ENCODE peak calls at places on chromosomes 5 and 9, in eight cellular contexts. One of them, this sample, is unnamed.

GRCh38 chr5:113817683-113818082 is 304.2 kb downstream of the YTHDC2 start:
- DNase-seq in A549: no peak
- DNase-seq in K562: no peak
- DNase-seq in breast epithelium: no peak
- DNase-seq in HCT116: no peak
- DNase-seq in Peyer's patch: no peak
- DNase-seq in stomach: no peak
- DNase-seq in lower leg skin: no peak
- DNase-seq in this sample: no peak

GRCh38 chr5:130024006-130024405 is 119.7 kb downstream of the CHSY3 start:
- DNase-seq in A549: no peak
- DNase-seq in K562: no peak
- DNase-seq in breast epithelium: no peak
- DNase-seq in HCT116: no peak
- DNase-seq in Peyer's patch: no peak
- DNase-seq in stomach: no peak
- DNase-seq in lower leg skin: no peak
- DNase-seq in this sample: no peak

GRCh38 chr9:107931071-107931715 is 441.6 kb upstream of the KLF4 start:
- DNase-seq in A549: no peak
- DNase-seq in K562: no peak
- DNase-seq in breast epithelium: no peak
- DNase-seq in HCT116: no peak
- DNase-seq in Peyer's patch: no peak
- DNase-seq in stomach: no peak
- DNase-seq in lower leg skin: no peak
- DNase-seq in this sample: no peak

GRCh38 chr5:178385472-178385853 is 152.9 kb upstream of the PHYKPL start:
- DNase-seq in A549: peak; percentile 16
- DNase-seq in K562: no peak
- DNase-seq in breast epithelium: no peak
- DNase-seq in HCT116: no peak
- DNase-seq in Peyer's patch: no peak
- DNase-seq in stomach: no peak
- DNase-seq in lower leg skin: no peak
- DNase-seq in this sample: no peak

GRCh38 chr9:134403682-134404301 is 77.5 kb downstream of the RXRA start:
- DNase-seq in A549: no peak
- DNase-seq in K562: no peak
- DNase-seq in breast epithelium: no peak
- DNase-seq in HCT116: no peak
- DNase-seq in Peyer's patch: peak; percentile 80
- DNase-seq in stomach: peak; percentile 63
- DNase-seq in lower leg skin: peak; percentile 73
- DNase-seq in this sample: peak; percentile 58

GRCh38 chr5:95940758-95941682 is 20.6 kb downstream of the ELL2 start:
- DNase-seq in A549: no peak
- DNase-seq in K562: no peak
- DNase-seq in breast epithelium: no peak
- DNase-seq in HCT116: no peak
- DNase-seq in Peyer's patch: no peak
- DNase-seq in stomach: no peak
- DNase-seq in lower leg skin: no peak
- DNase-seq in this sample: no peak

GRCh38 chr9:91433180-91433579 is 9.5 kb upstream of the NFIL3 start:
- DNase-seq in A549: peak; percentile 91
- DNase-seq in K562: no peak
- DNase-seq in breast epithelium: no peak
- DNase-seq in HCT116: peak; percentile 78
- DNase-seq in Peyer's patch: no peak
- DNase-seq in stomach: no peak
- DNase-seq in lower leg skin: no peak
- DNase-seq in this sample: peak; percentile 24

GRCh38 chr5:86320266-86320665 is 297.5 kb upstream of the COX7C start:
- DNase-seq in A549: peak; percentile 9
- DNase-seq in K562: no peak
- DNase-seq in breast epithelium: no peak
- DNase-seq in HCT116: no peak
- DNase-seq in Peyer's patch: no peak
- DNase-seq in stomach: no peak
- DNase-seq in lower leg skin: no peak
- DNase-seq in this sample: no peak

GRCh38 chr5:137619191-137619870 is 116.6 kb downstream of the KLHL3 start:
- DNase-seq in A549: no peak
- DNase-seq in K562: no peak
- DNase-seq in breast epithelium: no peak
- DNase-seq in HCT116: no peak
- DNase-seq in Peyer's patch: no peak
- DNase-seq in stomach: no peak
- DNase-seq in lower leg skin: no peak
- DNase-seq in this sample: no peak

GRCh38 chr5:140243855-140244254 is 59.0 kb downstream of the PFDN1 start:
- DNase-seq in A549: no peak
- DNase-seq in K562: no peak
- DNase-seq in breast epithelium: no peak
- DNase-seq in HCT116: no peak
- DNase-seq in Peyer's patch: peak; percentile 48
- DNase-seq in stomach: peak; percentile 91
- DNase-seq in lower leg skin: no peak
- DNase-seq in this sample: no peak

GRCh38 chr9:34374905-34375552 is 1.7 kb downstream of the MYORG start:
- DNase-seq in A549: peak; percentile 63
- DNase-seq in K562: no peak
- DNase-seq in breast epithelium: no peak
- DNase-seq in HCT116: no peak
- DNase-seq in Peyer's patch: peak; percentile 88
- DNase-seq in stomach: peak; percentile 73
- DNase-seq in lower leg skin: no peak
- DNase-seq in this sample: no peak

GRCh38 chr9:81268048-81268447 is 421.3 kb downstream of the TLE1 start:
- DNase-seq in A549: no peak
- DNase-seq in K562: no peak
- DNase-seq in breast epithelium: no peak
- DNase-seq in HCT116: no peak
- DNase-seq in Peyer's patch: no peak
- DNase-seq in stomach: no peak
- DNase-seq in lower leg skin: no peak
- DNase-seq in this sample: no peak

GRCh38 chr9:137369911-137370630 is 52.9 kb downstream of the EXD3 start:
- DNase-seq in A549: no peak
- DNase-seq in K562: no peak
- DNase-seq in breast epithelium: no peak
- DNase-seq in HCT116: no peak
- DNase-seq in Peyer's patch: no peak
- DNase-seq in stomach: no peak
- DNase-seq in lower leg skin: no peak
- DNase-seq in this sample: no peak

GRCh38 chr5:16546712-16547111 is 70.1 kb downstream of the RETREG1 start:
- DNase-seq in A549: no peak
- DNase-seq in K562: no peak
- DNase-seq in breast epithelium: no peak
- DNase-seq in HCT116: no peak
- DNase-seq in Peyer's patch: no peak
- DNase-seq in stomach: no peak
- DNase-seq in lower leg skin: no peak
- DNase-seq in this sample: no peak

GRCh38 chr9:101999441-101999840 is 261.0 kb upstream of the GRIN3A start:
- DNase-seq in A549: no peak
- DNase-seq in K562: no peak
- DNase-seq in breast epithelium: no peak
- DNase-seq in HCT116: no peak
- DNase-seq in Peyer's patch: no peak
- DNase-seq in stomach: no peak
- DNase-seq in lower leg skin: no peak
- DNase-seq in this sample: no peak

DNA sequence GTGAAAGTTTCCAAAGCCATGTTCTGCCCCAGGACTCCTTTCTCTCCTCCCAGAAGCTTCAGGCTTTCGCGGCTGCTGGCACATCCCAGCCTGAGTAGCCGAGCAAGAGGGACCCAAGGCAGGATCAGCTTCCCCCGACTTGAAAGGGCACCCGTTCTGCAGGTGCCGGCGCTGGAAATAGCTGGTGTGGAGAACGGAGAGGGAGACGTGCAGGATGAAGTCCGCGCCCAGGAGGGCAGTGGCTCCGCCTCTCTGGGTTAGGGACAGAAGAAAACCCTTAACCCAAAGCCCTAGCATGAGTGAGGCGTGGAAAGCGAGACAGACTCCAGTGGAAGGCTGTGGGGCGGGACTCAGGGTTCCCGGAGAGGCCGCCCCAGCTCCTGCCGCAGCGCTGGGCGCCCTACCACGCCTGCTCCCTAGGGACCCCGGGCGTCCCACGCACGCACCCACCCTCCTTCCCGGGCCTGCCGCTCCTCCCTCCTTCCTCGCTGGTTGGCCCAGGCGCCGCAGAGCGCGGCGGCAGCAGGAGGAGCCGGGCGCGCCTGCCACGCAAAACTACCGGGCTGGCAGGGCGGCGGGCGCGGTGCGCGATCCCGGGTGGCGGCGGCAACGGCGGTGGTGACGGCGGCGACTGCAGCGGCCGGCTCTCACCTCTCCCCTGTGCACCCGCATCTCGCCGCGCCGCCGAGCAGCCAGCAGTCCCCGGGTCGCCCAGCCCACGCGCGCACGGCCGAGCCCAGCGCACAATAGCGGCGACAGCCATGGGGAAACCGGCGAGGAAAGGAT is at the start of gene SLC1A1:
- DNase-seq in A549: peak; percentile 52
- DNase-seq in K562: no peak
- DNase-seq in breast epithelium: peak; percentile 57
- DNase-seq in HCT116: peak; percentile 43
- DNase-seq in Peyer's patch: peak; percentile 89
- DNase-seq in stomach: peak; percentile 73
- DNase-seq in lower leg skin: peak; percentile 37
- DNase-seq in this sample: no peak
- TF ChIP-seq POLR2A in A549: peak; percentile 41
- TF ChIP-seq POLR2A in K562: no peak
- TF ChIP-seq POLR2A in breast epithelium: no peak
- TF ChIP-seq POLR2A in HCT116: no peak
- TF ChIP-seq POLR2A in Peyer's patch: peak; percentile 81
- TF ChIP-seq POLR2A in stomach: no peak
- TF ChIP-seq POLR2A in lower leg skin: no peak
- TF ChIP-seq POLR2A in this sample: no peak

GRCh38 chr5:136051486-136052220 is 22.9 kb downstream of the TGFBI start:
- DNase-seq in A549: no peak
- DNase-seq in K562: no peak
- DNase-seq in breast epithelium: no peak
- DNase-seq in HCT116: no peak
- DNase-seq in Peyer's patch: peak; percentile 29
- DNase-seq in stomach: no peak
- DNase-seq in lower leg skin: no peak
- DNase-seq in this sample: no peak

GRCh38 chr5:136054133-136054996 is 25.6 kb downstream of the TGFBI start:
- DNase-seq in A549: no peak
- DNase-seq in K562: no peak
- DNase-seq in breast epithelium: no peak
- DNase-seq in HCT116: no peak
- DNase-seq in Peyer's patch: peak; percentile 32
- DNase-seq in stomach: no peak
- DNase-seq in lower leg skin: peak; percentile 58
- DNase-seq in this sample: no peak

GRCh38 chr5:136055612-136056302 is 27.0 kb downstream of the TGFBI start:
- DNase-seq in A549: no peak
- DNase-seq in K562: no peak
- DNase-seq in breast epithelium: no peak
- DNase-seq in HCT116: no peak
- DNase-seq in Peyer's patch: peak; percentile 38
- DNase-seq in stomach: no peak
- DNase-seq in lower leg skin: no peak
- DNase-seq in this sample: no peak

GRCh38 chr5:136052692-136053335 is 24.0 kb downstream of the TGFBI start:
- DNase-seq in A549: no peak
- DNase-seq in K562: no peak
- DNase-seq in breast epithelium: no peak
- DNase-seq in HCT116: no peak
- DNase-seq in Peyer's patch: peak; percentile 44
- DNase-seq in stomach: no peak
- DNase-seq in lower leg skin: no peak
- DNase-seq in this sample: no peak

GRCh38 chr5:136053336-136054121 is 24.7 kb downstream of the TGFBI start:
- DNase-seq in A549: peak; percentile 95
- DNase-seq in K562: peak; percentile 21
- DNase-seq in breast epithelium: no peak
- DNase-seq in HCT116: peak; percentile 76
- DNase-seq in Peyer's patch: peak; percentile 53
- DNase-seq in stomach: no peak
- DNase-seq in lower leg skin: peak; percentile 76
- DNase-seq in this sample: no peak
- TF ChIP-seq POLR2A in A549: no peak
- TF ChIP-seq POLR2A in K562: no peak
- TF ChIP-seq POLR2A in breast epithelium: no peak
- TF ChIP-seq POLR2A in HCT116: no peak
- TF ChIP-seq POLR2A in Peyer's patch: no peak
- TF ChIP-seq POLR2A in stomach: no peak
- TF ChIP-seq POLR2A in lower leg skin: no peak
- TF ChIP-seq POLR2A in this sample: no peak

DNA sequence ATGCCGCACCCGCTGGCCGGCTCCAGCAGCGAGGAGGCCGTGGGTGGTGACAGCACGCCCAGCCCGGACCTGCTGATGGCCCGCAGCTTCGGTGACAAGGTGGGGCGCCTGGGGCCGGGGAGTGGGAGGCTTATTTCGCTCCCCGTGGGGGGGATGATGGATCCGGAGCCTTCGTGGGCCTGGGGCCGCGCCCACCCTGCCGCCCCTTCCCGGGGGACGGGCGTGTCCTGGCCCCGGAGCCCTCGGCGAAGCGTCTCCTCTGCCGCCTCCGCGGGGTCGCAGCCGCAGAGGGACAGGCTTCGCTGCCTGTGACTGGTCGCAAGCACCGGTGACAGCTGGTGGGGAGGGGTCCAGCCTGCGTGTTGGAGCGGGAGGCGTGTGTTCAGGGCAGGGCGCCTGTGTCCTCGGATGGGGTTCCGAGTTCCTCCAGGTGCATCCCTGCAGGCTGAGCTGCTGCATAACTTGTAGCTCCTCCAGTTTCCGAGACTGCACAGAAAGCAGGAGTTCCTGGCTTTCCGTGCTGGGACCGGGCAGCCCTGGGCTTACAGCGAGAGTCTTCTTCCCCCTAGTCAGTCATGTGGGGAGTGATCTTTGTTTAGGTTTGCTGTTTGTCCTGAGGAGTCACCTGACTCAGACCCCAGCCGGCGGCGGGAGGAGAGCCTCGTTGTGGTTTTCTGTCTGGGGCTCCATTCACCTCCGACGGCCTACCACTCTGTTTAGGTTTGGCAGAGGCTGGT is 667 bp downstream of the SNX30 start:
- DNase-seq in A549: peak; percentile 46
- DNase-seq in K562: peak; percentile 41
- DNase-seq in breast epithelium: peak; percentile 61
- DNase-seq in HCT116: no peak
- DNase-seq in Peyer's patch: peak; percentile 79
- DNase-seq in stomach: peak; percentile 46
- DNase-seq in lower leg skin: peak; percentile 37
- DNase-seq in this sample: peak; percentile 59
- TF ChIP-seq POLR2A in A549: no peak
- TF ChIP-seq POLR2A in K562: no peak
- TF ChIP-seq POLR2A in breast epithelium: no peak
- TF ChIP-seq POLR2A in HCT116: no peak
- TF ChIP-seq POLR2A in Peyer's patch: no peak
- TF ChIP-seq POLR2A in stomach: no peak
- TF ChIP-seq POLR2A in lower leg skin: no peak
- TF ChIP-seq POLR2A in this sample: no peak

DNA sequence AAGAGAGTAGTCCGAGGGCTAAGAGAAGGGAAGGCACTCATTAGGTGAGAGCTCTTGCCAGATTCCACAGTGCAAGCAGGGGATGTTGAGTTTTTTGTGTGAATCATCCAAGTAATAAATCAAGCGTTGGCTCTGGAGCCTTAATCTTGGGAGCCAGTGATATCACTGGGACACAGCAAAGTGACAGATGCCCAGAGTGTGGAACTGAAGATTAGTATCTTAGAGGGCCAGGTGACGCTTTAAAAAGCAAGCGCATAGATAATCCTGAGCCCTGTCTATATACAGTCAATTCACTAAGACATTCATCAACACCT is 60.2 kb downstream of the FOXD1 start:
- DNase-seq in A549: no peak
- DNase-seq in K562: no peak
- DNase-seq in breast epithelium: no peak
- DNase-seq in HCT116: no peak
- DNase-seq in Peyer's patch: no peak
- DNase-seq in stomach: no peak
- DNase-seq in lower leg skin: no peak
- DNase-seq in this sample: no peak
- TF ChIP-seq POLR2A in A549: no peak
- TF ChIP-seq POLR2A in K562: no peak
- TF ChIP-seq POLR2A in breast epithelium: no peak
- TF ChIP-seq POLR2A in HCT116: no peak
- TF ChIP-seq POLR2A in Peyer's patch: no peak
- TF ChIP-seq POLR2A in stomach: no peak
- TF ChIP-seq POLR2A in lower leg skin: no peak
- TF ChIP-seq POLR2A in this sample: no peak

This sample was measured in erythroblast.